ENCODE peak calls at places on chromosomes 16 and 17, in ten cellular contexts. K is HAP-1; Y is CD8-positive, alpha-beta T cell; X is naive thymus-derived CD4-positive, alpha-beta T cell; C is thoracic aorta; S is neuronal stem cell; F is CD4-positive, CD25-positive, alpha-beta regulatory T cell; B is NT2/D1; J is ascending aorta; A is tibial artery. U is an unnamed sample. For H3K36me3, the result is how much of the 10 kb centered on the place peaks cover.

GRCh38 chr16:66878067-66878466 is 2.2 kb upstream of the PDP2 start:
- DNase-seq in K (no peak), Y (no peak), X (no peak), C (no peak), S (no peak), F (no peak), B (no peak), J (no peak), A (no peak), U (no peak)

GRCh38 chr16:1745900-1746692 is 25.2 kb downstream of the NME3 start:
- DNase-seq in K (no peak), Y (no peak), X (no peak), C (no peak), S (no peak), F (no peak), B (peak), J (no peak), A (no peak), U (no peak)

GRCh38 chr16:15777533-15778203 is 79.2 kb downstream of the MYH11 start:
- DNase-seq in K (peak), Y (no peak), X (no peak), C (no peak), S (peak), F (no peak), B (peak), J (no peak), A (no peak), U (peak)

GRCh38 chr17:59443106-59443505 is 111.7 kb downstream of the YPEL2 start:
- DNase-seq in K (no peak), Y (no peak), X (no peak), C (no peak), S (no peak), F (no peak), B (no peak), J (no peak), A (no peak), U (no peak)

GRCh38 chr16:2537451-2538379 is at the start of gene PDPK1:
- DNase-seq in K (peak), Y (peak), X (peak), C (peak), S (peak), F (peak), B (peak), J (peak), A (peak), U (peak)

GRCh38 chr16:30349695-30350094 is 5.4 kb downstream of the CD2BP2 start:
- DNase-seq in K (no peak), Y (no peak), X (no peak), C (no peak), S (no peak), F (no peak), B (no peak), J (peak), A (no peak), U (no peak)

GRCh38 chr17:40347319-40348135 is 17.0 kb downstream of the GJD3 start:
- DNase-seq in K (no peak), Y (no peak), X (no peak), C (no peak), S (no peak), F (no peak), B (no peak), J (no peak), A (no peak), U (peak)

GRCh38 chr16:56787185-56787584 is 57.3 kb downstream of the NUP93 start:
- DNase-seq in K (no peak), Y (no peak), X (no peak), C (no peak), S (no peak), F (no peak), B (peak), J (no peak), A (no peak), U (no peak)

GRCh38 chr17:72609501-72609900 is 483.0 kb downstream of the SLC39A11 start:
- DNase-seq in K (no peak), Y (no peak), X (no peak), C (no peak), S (no peak), F (no peak), B (no peak), J (no peak), A (no peak), U (no peak)

GRCh38 chr17:45734598-45734997 is 49.5 kb upstream of the CRHR1 start:
- DNase-seq in K (no peak), Y (no peak), X (no peak), C (no peak), S (no peak), F (no peak), B (no peak), J (no peak), A (no peak), U (no peak)

GRCh38 chr16:65548470-65548869 is 426.6 kb upstream of the CDH11 start:
- DNase-seq in K (no peak), Y (no peak), X (no peak), C (no peak), S (no peak), F (no peak), B (peak), J (no peak), A (no peak), U (peak)

GRCh38 chr17:49388290-49388640 is 26.2 kb upstream of the ZNF652 start:
- DNase-seq in K (no peak), Y (peak), X (peak), C (no peak), S (no peak), F (no peak), B (no peak), J (no peak), A (no peak), U (no peak)

GRCh38 chr17:63140255-63140654 is 174.2 kb downstream of the TANC2 start:
- DNase-seq in K (no peak), Y (no peak), X (peak), C (no peak), S (no peak), F (no peak), B (no peak), J (no peak), A (peak), U (no peak)

GRCh38 chr17:77246110-77247047 is 105.6 kb downstream of the SEC14L1 start:
- DNase-seq in K (no peak), Y (peak), X (no peak), C (no peak), S (no peak), F (no peak), B (no peak), J (no peak), A (no peak), U (no peak)

GRCh38 chr16:86899757-86900156 is 321.4 kb downstream of the FOXL1 start:
- DNase-seq in K (no peak), Y (no peak), X (no peak), C (no peak), S (no peak), F (no peak), B (no peak), J (no peak), A (no peak), U (no peak)

GRCh38 chr16:49754495-49755290 is 101.2 kb downstream of the ZNF423 start:
- DNase-seq in K (peak), Y (no peak), X (no peak), C (no peak), S (peak), F (no peak), B (peak), J (no peak), A (peak), U (peak)

GRCh38 chr17:7867881-7868329 is 10.1 kb downstream of the CYB5D1 start:
- DNase-seq in K (no peak), Y (no peak), X (no peak), C (no peak), S (no peak), F (no peak), B (no peak), J (no peak), A (no peak), U (no peak)

GRCh38 chr16:80210787-80211186 is 330.0 kb upstream of the DYNLRB2 start:
- DNase-seq in K (no peak), Y (no peak), X (no peak), C (no peak), S (no peak), F (no peak), B (no peak), J (no peak), A (no peak), U (no peak)

GRCh38 chr17:76438906-76439305 is 14.0 kb downstream of the UBE2O start:
- DNase-seq in K (no peak), Y (no peak), X (no peak), C (no peak), S (no peak), F (no peak), B (no peak), J (no peak), A (no peak), U (no peak)

GRCh38 chr16:22671301-22672076 is 142.5 kb upstream of the HS3ST2 start:
- DNase-seq in K (no peak), Y (no peak), X (no peak), C (no peak), S (no peak), F (no peak), B (no peak), J (peak), A (no peak), U (no peak)

GRCh38 chr17:49886036-49886435 is 38.2 kb upstream of the TAC4 start:
- DNase-seq in K (no peak), Y (no peak), X (no peak), C (no peak), S (no peak), F (no peak), B (no peak), J (no peak), A (no peak), U (no peak)

GRCh38 chr16:27792486-27793275 is 242.7 kb downstream of the KATNIP start:
- DNase-seq in K (no peak), Y (no peak), X (no peak), C (no peak), S (no peak), F (no peak), B (no peak), J (peak), A (no peak), U (no peak)

GRCh38 chr16:46862555-46863447 is 21.4 kb upstream of the GPT2 start:
- DNase-seq in K (no peak), Y (no peak), X (no peak), C (no peak), S (no peak), F (no peak), B (no peak), J (no peak), A (no peak), U (no peak)

GRCh38 chr17:5872831-5873230 is 197.3 kb upstream of the WSCD1 start:
- DNase-seq in K (no peak), Y (no peak), X (no peak), C (no peak), S (no peak), F (no peak), B (no peak), J (no peak), A (no peak), U (no peak)

GRCh38 chr16:26614102-26614864 is 452.4 kb upstream of the C16orf82 start:
- DNase-seq in K (no peak), Y (no peak), X (peak), C (no peak), S (no peak), F (no peak), B (no peak), J (no peak), A (no peak), U (no peak)

GRCh38 chr17:15216481-15216880 is 48.6 kb downstream of the PMP22 start:
- DNase-seq in K (no peak), Y (no peak), X (no peak), C (no peak), S (no peak), F (no peak), B (no peak), J (no peak), A (no peak), U (no peak)

DNA sequence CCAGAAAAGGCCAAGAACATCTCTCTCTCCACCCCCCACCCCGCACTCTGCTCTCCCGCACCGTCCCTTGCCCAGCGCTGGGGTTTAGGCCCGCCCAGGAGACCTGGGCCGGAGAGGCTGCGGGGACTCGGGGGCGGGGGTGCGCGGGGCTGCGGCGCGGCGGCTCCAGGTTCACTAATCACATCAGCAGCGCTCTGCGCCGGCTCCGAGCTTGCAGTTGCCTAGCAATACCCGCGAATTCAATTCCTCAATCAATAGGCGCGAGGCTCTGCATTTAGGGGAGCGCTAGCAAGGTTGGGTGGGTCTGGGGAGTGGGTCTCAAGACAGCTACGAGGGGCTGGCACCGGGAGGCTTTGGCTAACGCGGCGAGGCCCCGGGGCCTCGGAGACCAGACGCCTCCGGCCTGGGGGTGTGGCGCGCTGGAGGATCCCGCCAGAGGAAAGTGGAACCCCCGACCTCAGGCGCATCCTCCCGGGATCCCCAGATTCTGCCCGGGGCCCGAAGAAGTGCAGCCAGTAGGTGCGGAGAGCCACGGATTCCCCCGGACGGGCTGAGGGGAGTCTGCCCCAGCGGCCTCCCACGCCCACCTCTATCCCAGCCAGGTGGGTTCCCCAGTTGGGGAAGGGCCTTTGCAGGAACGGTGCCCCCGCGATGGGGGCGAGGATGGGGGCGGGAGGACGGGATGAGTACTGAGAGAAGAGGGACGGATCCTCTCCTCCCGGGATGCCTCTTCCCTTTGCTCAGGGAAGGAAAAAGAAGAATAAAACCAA is 5.3 kb downstream of the CBX8 start:
- DNase-seq in K (no peak), Y (no peak), X (no peak), C (no peak), S (no peak), F (no peak), B (no peak), J (no peak), A (no peak), U (peak)
- H3K4me3 ChIP-seq in K (no peak), Y (peak), X (no peak), C (no peak), S (no peak), F (no peak), B (no peak), J (no peak), A (no peak), U (no peak)

DNA sequence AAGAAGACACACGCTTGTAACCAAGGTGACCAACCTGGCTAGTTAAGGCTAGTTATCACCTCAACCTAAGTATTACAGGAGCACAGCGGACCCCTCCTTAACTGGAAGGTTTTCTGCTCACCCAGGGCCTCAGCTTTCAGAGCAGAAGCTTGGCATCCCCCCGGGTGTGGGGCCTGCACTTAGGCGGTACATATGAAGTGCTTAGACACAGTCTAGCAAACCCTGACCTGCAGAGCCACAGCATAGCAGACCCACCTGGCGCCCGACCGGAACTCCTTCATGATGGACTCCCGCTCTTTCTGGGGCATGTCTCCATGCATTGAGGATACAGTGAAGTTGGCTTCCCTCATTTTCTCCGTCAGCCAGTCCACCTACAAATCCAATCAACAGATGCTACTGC is 9.8 kb downstream of the EIF4A3 start:
- DNase-seq in K (no peak), Y (no peak), X (no peak), C (no peak), S (no peak), F (no peak), B (no peak), J (no peak), A (no peak), U (no peak)
- H3K36me3 ChIP-seq in K (half or more), Y (under half), X (half or more), C (half or more), S (half or more), F (half or more), B (half or more), J (half or more), A (half or more), U (half or more)

GRCh38 chr16:11038777-11039176 is 94.4 kb downstream of the CLEC16A start:
- DNase-seq in K (no peak), Y (no peak), X (no peak), C (no peak), S (no peak), F (no peak), B (no peak), J (peak), A (no peak), U (no peak)
- H3K4me3 ChIP-seq in K (no peak), Y (no peak), X (no peak), C (no peak), S (no peak), F (no peak), B (no peak), J (no peak), A (no peak), U (no peak)

GRCh38 chr17:68424861-68425260 is 32.4 kb downstream of the WIPI1 start:
- DNase-seq in K (no peak), Y (no peak), X (no peak), C (no peak), S (no peak), F (no peak), B (no peak), J (no peak), A (no peak), U (peak)

GRCh38 chr17:68428498-68429172 is 28.7 kb downstream of the WIPI1 start:
- DNase-seq in K (no peak), Y (no peak), X (no peak), C (no peak), S (no peak), F (no peak), B (no peak), J (no peak), A (no peak), U (no peak)

GRCh38 chr17:68429881-68430280 is 27.4 kb downstream of the WIPI1 start:
- DNase-seq in K (no peak), Y (no peak), X (no peak), C (no peak), S (no peak), F (no peak), B (no peak), J (no peak), A (no peak), U (no peak)

GRCh38 chr17:68425979-68426378 is 31.3 kb downstream of the WIPI1 start:
- DNase-seq in K (no peak), Y (no peak), X (no peak), C (no peak), S (no peak), F (no peak), B (no peak), J (no peak), A (no peak), U (no peak)

DNA sequence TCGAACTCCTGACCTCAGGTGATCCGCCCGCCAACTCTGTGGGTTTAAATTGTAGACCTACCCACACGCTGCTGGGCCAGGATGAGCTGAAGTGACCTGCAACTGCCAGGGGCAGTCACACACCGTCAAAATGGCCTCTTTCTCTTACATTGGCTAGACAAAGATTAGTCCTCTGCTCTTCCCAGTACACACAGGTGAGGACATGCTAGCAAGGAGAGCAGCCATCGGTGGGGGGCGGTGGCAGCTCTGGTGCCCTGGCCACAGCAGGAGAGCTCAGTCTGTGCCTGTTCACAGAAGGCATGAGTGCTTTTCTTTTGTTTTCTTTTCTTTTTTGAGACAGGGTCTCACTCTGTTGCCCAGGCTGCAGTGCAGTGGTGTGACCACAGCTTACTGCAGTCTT is 29.7 kb downstream of the WIPI1 start:
- DNase-seq in K (no peak), Y (no peak), X (no peak), C (no peak), S (no peak), F (no peak), B (no peak), J (no peak), A (no peak), U (no peak)
- H3K36me3 ChIP-seq in K (under half), Y (under half), X (under half), C (half or more), S (under half), F (under half), B (under half), J (half or more), A (half or more), U (under half)

DNA sequence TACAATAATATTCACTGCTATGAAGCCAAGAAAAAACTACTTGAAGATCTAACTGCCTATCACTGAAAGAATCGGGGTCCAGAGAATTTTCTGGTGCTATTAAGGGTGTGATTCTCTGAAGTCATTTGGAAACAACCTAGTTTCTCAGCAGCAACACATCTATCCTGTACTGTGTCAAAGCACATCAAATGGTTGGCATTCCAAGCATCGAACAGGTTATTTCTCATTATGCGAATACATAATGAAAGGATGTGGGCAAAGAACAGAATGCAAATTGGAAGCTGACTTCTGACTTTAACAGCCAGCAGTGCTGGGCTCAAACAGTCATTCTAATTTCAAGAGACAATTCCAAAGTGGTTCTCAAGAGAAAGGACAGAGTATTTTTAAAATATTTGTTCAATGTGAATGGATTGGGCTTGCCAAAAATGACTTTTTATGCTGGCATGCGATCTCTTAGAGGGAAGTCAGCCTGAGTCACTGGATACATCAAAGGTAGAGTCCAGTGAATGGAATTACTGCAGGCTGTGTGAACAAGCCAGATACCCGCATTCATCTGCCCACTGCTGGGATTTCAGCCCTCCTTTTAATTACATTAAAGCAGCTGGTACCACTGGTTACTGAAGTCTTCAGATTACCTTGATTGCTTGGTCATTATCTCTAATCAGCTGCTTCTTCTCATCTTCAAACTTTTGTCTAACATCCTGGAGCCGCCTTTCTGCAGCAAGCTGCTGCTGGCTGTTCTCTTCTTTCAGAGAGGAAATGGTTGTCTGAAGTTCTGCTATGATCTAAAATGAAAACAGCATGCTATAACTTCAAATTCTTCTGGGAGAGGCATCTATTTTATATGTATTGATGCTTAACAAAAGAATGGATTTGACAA is 181.2 kb upstream of the AXIN2 start:
- DNase-seq in K (no peak), Y (no peak), X (peak), C (no peak), S (no peak), F (no peak), B (no peak), J (no peak), A (no peak), U (no peak)
- H3K4me3 ChIP-seq in K (no peak), Y (no peak), X (no peak), C (peak), S (no peak), F (peak), B (no peak), J (no peak), A (no peak), U (no peak)